ENCODE peak calls at places on chromosomes 1 and 21, in four cellular contexts. Q is IMR-90; J is fibroblast of villous mesenchyme; Y is CD8-positive, alpha-beta T cell. X is an unnamed sample.

GRCh38 chr1:205313681-205314308 is 7.8 kb downstream of the NUAK2 start:
- DNase-seq in Q (peak), J (peak), Y (peak), X (peak)

GRCh38 chr1:184301228-184301627 is 85.6 kb upstream of the C1orf21 start:
- DNase-seq in Q (no peak), J (no peak), Y (no peak), X (no peak)

GRCh38 chr1:116001739-116002487 is 25.6 kb downstream of the SLC22A15 start:
- DNase-seq in Q (no peak), J (no peak), Y (no peak), X (no peak)

GRCh38 chr21:41112740-41113692 is 54.9 kb upstream of the BACE2 start:
- DNase-seq in Q (peak), J (peak), Y (peak), X (no peak)

GRCh38 chr1:209723761-209724693 is 19.4 kb downstream of the HSD11B1 start:
- DNase-seq in Q (no peak), J (no peak), Y (no peak), X (no peak)

GRCh38 chr1:198635964-198636363 is 2.9 kb upstream of the PTPRC start:
- DNase-seq in Q (no peak), J (no peak), Y (no peak), X (no peak)

GRCh38 chr1:166682588-166682987 is 156.7 kb upstream of the POGK start:
- DNase-seq in Q (no peak), J (no peak), Y (no peak), X (no peak)

GRCh38 chr1:36305915-36306209 is 306 bp upstream of the SH3D21 start:
- DNase-seq in Q (no peak), J (no peak), Y (no peak), X (no peak)

GRCh38 chr1:10559386-10559785 is 84.6 kb downstream of the PEX14 start:
- DNase-seq in Q (no peak), J (no peak), Y (no peak), X (no peak)

GRCh38 chr1:235051521-235051920 is 77.1 kb downstream of the TOMM20 start:
- DNase-seq in Q (no peak), J (no peak), Y (no peak), X (no peak)

GRCh38 chr1:30899577-30900389 is 8.8 kb downstream of the SDC3 start:
- DNase-seq in Q (no peak), J (no peak), Y (no peak), X (no peak)

GRCh38 chr1:182890927-182891610 is 51.9 kb downstream of the DHX9 start:
- DNase-seq in Q (no peak), J (no peak), Y (no peak), X (no peak)

GRCh38 chr1:243473281-243474210 is 217.7 kb downstream of the SDCCAG8 start:
- DNase-seq in Q (peak), J (peak), Y (no peak), X (peak)

GRCh38 chr1:111762332-111762731 is 6.6 kb downstream of the DDX20 start:
- DNase-seq in Q (no peak), J (no peak), Y (no peak), X (peak)

GRCh38 chr1:38361566-38361965 is 315.0 kb upstream of the POU3F1 start:
- DNase-seq in Q (no peak), J (no peak), Y (no peak), X (no peak)

DNA sequence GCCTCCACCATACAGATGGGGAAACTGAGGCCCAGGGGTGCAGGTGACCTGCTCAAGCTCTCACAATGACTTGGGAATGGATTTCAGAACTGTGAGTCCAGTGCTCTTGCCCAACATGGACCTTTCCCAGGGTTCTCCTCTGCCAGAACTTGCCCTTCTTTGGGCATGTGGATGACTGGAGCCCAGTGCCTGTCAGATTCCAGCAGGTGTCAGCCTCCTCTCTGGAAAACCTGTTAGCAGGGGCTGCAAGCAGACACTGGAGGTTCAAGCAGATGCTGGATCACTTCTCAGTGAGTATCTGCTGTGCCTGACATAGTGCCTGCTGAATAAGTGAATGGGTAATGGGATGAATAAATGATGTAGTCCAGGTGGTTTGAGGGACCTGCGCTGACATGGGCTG is 314.2 kb upstream of the POU3F1 start:
- DNase-seq in Q (no peak), J (no peak), Y (no peak), X (no peak)
- H3K4me3 ChIP-seq in Q (no peak), J (no peak), Y (no peak), X (no peak)

GRCh38 chr1:39653546-39654031 is 14.1 kb upstream of the HEYL start:
- DNase-seq in Q (peak), J (peak), Y (peak), X (peak)
- TF ChIP-seq CTCF in Q (peak), J (peak), Y (peak), X (peak)

GRCh38 chr1:144551543-144552424 is 40.9 kb upstream of the PPIAL4F start:
- DNase-seq in Q (peak), J (peak), Y (peak), X (peak)
- H3K4me3 ChIP-seq in Q (peak), J (peak), Y (peak), X (peak)

DNA sequence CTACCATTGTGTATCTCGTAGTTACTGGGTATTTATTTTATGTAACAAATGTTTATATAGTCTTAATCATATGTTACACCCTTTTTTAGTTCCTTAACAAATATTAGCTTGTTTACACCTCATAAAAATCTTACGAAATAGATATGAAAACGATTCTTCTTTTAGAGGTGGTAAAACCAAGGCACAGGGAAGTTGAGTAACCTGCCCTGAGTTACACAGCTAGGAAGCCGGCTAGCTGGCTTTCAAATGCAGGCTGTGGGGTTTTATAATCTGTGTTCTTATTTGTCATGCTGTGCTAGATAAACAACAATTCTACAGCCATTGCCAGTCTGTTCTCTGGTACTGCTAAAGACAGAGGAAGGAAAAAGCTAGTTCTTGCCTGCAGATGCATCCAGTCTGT is 109.6 kb downstream of the NOS1AP start:
- DNase-seq in Q (no peak), J (no peak), Y (no peak), X (no peak)
- TF ChIP-seq CTCF in Q (no peak), J (no peak), Y (no peak), X (no peak)

DNA sequence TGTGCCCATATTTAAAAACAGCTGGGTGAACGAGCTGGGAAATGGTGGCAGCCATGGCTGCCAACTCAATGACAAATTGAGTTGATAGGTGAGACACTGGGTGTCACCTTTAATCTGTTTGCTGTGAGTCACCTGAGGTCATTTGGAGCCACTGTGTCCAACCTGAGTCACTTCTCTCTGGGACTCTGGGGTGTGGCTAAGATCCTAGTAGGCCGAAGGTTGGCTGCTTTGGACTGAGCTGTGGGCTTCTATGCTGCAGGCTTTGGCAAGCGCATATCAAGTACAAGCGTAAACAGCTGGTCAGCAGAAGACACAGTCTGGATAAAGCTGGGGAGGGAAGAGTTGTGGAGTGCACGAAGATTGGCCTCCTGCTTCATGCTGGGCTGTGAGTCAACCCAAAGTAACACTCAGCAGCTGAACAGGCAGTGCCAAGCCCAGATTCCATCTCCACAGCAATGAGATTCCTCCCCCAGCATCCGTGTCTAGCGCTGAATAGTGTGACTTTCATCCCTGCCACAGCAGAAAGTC is 24.0 kb downstream of the TEX35 start:
- DNase-seq in Q (peak), J (peak), Y (no peak), X (no peak)
- H3K4me3 ChIP-seq in Q (no peak), J (no peak), Y (no peak), X (no peak)

DNA sequence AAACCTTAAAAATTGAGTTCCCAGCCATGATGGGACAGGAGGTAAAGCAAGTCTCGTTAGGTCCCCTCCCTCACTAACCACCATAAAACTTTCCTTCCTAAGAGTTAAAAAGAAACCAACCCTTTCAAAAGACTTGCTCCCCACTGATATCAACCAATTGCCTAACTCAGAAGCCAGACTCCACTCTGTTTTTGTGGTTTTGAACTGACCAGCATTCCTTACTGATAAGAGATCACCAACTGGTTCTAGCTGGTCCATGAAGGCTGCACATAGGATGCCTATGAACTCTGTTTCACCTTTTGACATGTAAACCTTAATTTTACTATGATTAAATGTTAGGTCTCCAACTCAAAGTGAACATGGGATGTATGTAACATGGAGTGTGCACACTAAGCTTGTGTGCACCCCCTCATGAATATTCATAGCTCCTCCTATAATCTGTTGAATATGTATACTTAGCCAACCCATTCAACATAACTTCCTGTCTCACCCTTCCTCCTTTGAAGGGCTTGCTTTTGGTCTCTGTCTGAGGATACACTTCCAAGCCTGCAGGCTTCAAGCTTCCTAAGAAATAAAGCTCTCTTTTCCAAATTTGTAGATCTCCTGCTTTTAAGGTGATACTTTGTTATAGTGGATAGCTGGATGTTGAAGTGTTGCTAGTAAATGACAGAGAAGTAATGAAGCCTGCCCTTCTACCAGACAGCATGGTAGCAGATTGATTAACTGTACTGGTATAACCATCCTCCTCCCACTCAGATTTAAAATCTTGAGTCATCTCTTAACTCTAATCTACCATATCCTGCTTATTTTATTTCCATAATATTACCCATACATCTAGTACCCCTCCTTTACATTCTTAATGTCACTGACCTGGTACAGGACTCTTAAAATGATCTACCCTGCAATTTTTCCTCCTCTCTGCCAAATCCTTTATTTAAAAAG is 95.6 kb downstream of the ZNF644 start:
- DNase-seq in Q (peak), J (peak), Y (no peak), X (no peak)
- TF ChIP-seq CTCF in Q (no peak), J (no peak), Y (no peak), X (no peak)

GRCh38 chr1:220887868-220888664 is 8.8 kb downstream of the HLX start:
- DNase-seq in Q (no peak), J (peak), Y (no peak), X (no peak)

GRCh38 chr1:220884981-220885918 is 6.0 kb downstream of the HLX start:
- DNase-seq in Q (no peak), J (no peak), Y (no peak), X (no peak)

GRCh38 chr1:220887202-220887867 is 8.1 kb downstream of the HLX start:
- DNase-seq in Q (no peak), J (peak), Y (no peak), X (no peak)

GRCh38 chr1:220885971-220886370 is 6.7 kb downstream of the HLX start:
- DNase-seq in Q (no peak), J (no peak), Y (no peak), X (no peak)

DNA sequence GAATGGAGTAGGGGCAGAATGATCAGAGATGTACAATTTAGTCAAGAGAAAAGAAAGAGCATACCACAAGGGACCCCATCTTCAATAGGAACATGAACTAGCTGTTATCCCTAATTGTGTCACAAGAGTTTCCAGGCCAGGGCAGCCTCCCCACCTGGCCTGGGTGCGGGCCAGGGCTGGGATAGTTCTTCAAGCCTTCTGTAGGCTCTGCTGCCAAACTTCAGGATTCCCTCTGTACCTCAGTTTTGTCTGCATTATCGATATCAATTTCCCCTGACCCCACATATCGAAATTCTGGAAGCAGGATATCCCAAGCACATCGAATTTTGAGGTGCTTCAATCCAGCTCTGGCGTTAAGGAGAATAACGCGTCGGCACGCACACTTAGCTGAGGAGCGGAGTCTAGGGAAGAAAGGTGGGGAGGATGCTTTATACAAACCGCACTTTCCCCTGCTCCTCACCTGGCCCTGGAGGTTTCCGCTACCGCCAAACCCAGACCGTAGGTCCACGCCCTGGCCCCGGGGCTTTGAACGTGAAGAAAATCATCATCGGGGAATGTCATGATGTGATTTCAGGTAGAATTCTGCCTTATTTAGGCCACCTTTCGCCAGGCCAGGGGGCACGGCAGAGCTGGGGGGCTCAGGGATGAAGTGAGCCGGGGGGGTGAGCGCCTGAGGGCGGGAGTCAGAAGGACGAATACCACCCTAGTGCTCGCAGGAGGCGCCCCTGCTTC is 7.4 kb downstream of the HLX start:
- DNase-seq in Q (no peak), J (no peak), Y (no peak), X (no peak)
- H3K4me3 ChIP-seq in Q (no peak), J (no peak), Y (no peak), X (no peak)

GRCh38 chr21:35696644-35697043 is 363.7 kb downstream of the SETD4 start:
- DNase-seq in Q (no peak), J (no peak), Y (no peak), X (no peak)
- TF ChIP-seq CTCF in Q (no peak), J (no peak), Y (no peak), X (no peak)

X was measured in endothelial cell of umbilical vein.